ENCODE peak calls at places on chromosome 7, in four cellular contexts. One of them, this sample, is unnamed.

GRCh38 chr7:134441264-134441663 is 17.6 kb downstream of the AKR1B1 start:
- DNase-seq in right atrium auricular region: peak
- DNase-seq in body of pancreas: no peak
- DNase-seq in adrenal gland: no peak
- DNase-seq in this sample: no peak

GRCh38 chr7:105277341-105277740 is 111.4 kb downstream of the SRPK2 start:
- DNase-seq in right atrium auricular region: no peak
- DNase-seq in body of pancreas: no peak
- DNase-seq in adrenal gland: no peak
- DNase-seq in this sample: no peak

GRCh38 chr7:134442441-134443220 is 16.3 kb downstream of the AKR1B1 start:
- DNase-seq in right atrium auricular region: peak
- DNase-seq in body of pancreas: no peak
- DNase-seq in adrenal gland: no peak
- DNase-seq in this sample: no peak

GRCh38 chr7:17126413-17127374 is 171.8 kb upstream of the AHR start:
- DNase-seq in right atrium auricular region: no peak
- DNase-seq in body of pancreas: no peak
- DNase-seq in adrenal gland: no peak
- DNase-seq in this sample: no peak

GRCh38 chr7:113891828-113892227 is 27.0 kb downstream of the PPP1R3A start:
- DNase-seq in right atrium auricular region: no peak
- DNase-seq in body of pancreas: no peak
- DNase-seq in adrenal gland: no peak
- DNase-seq in this sample: no peak

GRCh38 chr7:46213154-46213537 is 292.1 kb upstream of the IGFBP3 start:
- DNase-seq in right atrium auricular region: no peak
- DNase-seq in body of pancreas: no peak
- DNase-seq in adrenal gland: no peak
- DNase-seq in this sample: no peak

GRCh38 chr7:147188485-147188884 is 1071.9 kb downstream of the CNTNAP2 start:
- DNase-seq in right atrium auricular region: no peak
- DNase-seq in body of pancreas: no peak
- DNase-seq in adrenal gland: no peak
- DNase-seq in this sample: no peak

GRCh38 chr7:47441796-47442744 is 139.8 kb downstream of the TNS3 start:
- DNase-seq in right atrium auricular region: no peak
- DNase-seq in body of pancreas: no peak
- DNase-seq in adrenal gland: no peak
- DNase-seq in this sample: no peak

GRCh38 chr7:29375641-29376562 is 181.3 kb downstream of the CHN2 start:
- DNase-seq in right atrium auricular region: no peak
- DNase-seq in body of pancreas: peak
- DNase-seq in adrenal gland: peak
- DNase-seq in this sample: no peak

GRCh38 chr7:2821161-2821841 is 22.8 kb downstream of the GNA12 start:
- DNase-seq in right atrium auricular region: no peak
- DNase-seq in body of pancreas: peak
- DNase-seq in adrenal gland: peak
- DNase-seq in this sample: no peak

GRCh38 chr7:94338921-94339371 is 55.7 kb upstream of the COL1A2 start:
- DNase-seq in right atrium auricular region: no peak
- DNase-seq in body of pancreas: no peak
- DNase-seq in adrenal gland: no peak
- DNase-seq in this sample: no peak

GRCh38 chr7:94393251-94393758 is 1.4 kb upstream of the COL1A2 start:
- DNase-seq in right atrium auricular region: no peak
- DNase-seq in body of pancreas: no peak
- DNase-seq in adrenal gland: no peak
- DNase-seq in this sample: no peak

GRCh38 chr7:43838201-43838659 is 31.1 kb downstream of the MRPS24 start:
- DNase-seq in right atrium auricular region: no peak
- DNase-seq in body of pancreas: no peak
- DNase-seq in adrenal gland: no peak
- DNase-seq in this sample: no peak

GRCh38 chr7:127809285-127809702 is 157.3 kb downstream of the SND1 start:
- DNase-seq in right atrium auricular region: no peak
- DNase-seq in body of pancreas: no peak
- DNase-seq in adrenal gland: peak
- DNase-seq in this sample: no peak
- H3K27ac ChIP-seq in right atrium auricular region: no peak
- H3K27ac ChIP-seq in body of pancreas: no peak
- H3K27ac ChIP-seq in adrenal gland: peak
- H3K27ac ChIP-seq in this sample: peak

GRCh38 chr7:100983451-100984187 is 14.3 kb downstream of the MUC12 start:
- DNase-seq in right atrium auricular region: no peak
- DNase-seq in body of pancreas: no peak
- DNase-seq in adrenal gland: no peak
- DNase-seq in this sample: no peak
- H3K27ac ChIP-seq in right atrium auricular region: no peak
- H3K27ac ChIP-seq in body of pancreas: no peak
- H3K27ac ChIP-seq in adrenal gland: no peak
- H3K27ac ChIP-seq in this sample: no peak

GRCh38 chr7:30459591-30460245 is 18.9 kb downstream of the NOD1 start:
- DNase-seq in right atrium auricular region: peak
- DNase-seq in body of pancreas: no peak
- DNase-seq in adrenal gland: peak
- DNase-seq in this sample: no peak
- H3K27ac ChIP-seq in right atrium auricular region: peak
- H3K27ac ChIP-seq in body of pancreas: no peak
- H3K27ac ChIP-seq in adrenal gland: peak
- H3K27ac ChIP-seq in this sample: no peak

DNA sequence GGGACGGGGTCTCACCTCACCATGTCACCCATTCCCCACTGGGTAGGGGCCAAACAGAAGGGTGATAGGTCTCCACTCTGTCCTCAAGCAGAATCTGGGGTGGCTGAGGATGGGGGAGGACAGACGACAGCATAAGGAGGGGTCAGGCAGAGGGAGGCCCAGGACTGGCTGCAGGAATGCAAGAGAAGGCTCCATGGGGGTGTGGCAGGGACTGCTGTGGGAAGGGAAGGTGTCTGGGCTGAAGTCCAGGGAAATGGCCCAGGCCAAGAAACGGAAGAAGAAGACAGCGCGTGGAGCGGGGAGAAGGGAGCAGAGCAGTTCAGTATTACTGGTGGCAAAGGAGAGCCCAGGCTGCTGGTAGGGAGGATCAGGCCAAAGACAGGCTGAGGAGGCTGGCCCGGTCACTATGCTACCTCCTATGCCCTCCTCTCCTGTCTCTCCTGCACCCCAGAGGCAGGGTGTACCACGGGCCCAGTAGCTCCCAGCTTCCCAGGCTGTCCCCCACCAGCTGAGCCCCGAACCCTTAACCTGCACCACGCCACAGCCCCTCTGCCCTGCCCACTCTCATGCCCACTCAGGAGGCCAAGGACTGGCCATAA is 60.9 kb downstream of the GRB10 start:
- DNase-seq in right atrium auricular region: no peak
- DNase-seq in body of pancreas: peak
- DNase-seq in adrenal gland: no peak
- DNase-seq in this sample: no peak
- H3K27ac ChIP-seq in right atrium auricular region: peak
- H3K27ac ChIP-seq in body of pancreas: peak
- H3K27ac ChIP-seq in adrenal gland: no peak
- H3K27ac ChIP-seq in this sample: no peak

GRCh38 chr7:64310426-64310825 is 3.3 kb upstream of the ZNF736 start:
- DNase-seq in right atrium auricular region: no peak
- DNase-seq in body of pancreas: no peak
- DNase-seq in adrenal gland: no peak
- DNase-seq in this sample: no peak
- H3K27ac ChIP-seq in right atrium auricular region: no peak
- H3K27ac ChIP-seq in body of pancreas: no peak
- H3K27ac ChIP-seq in adrenal gland: no peak
- H3K27ac ChIP-seq in this sample: no peak

GRCh38 chr7:150941983-150942590 is 36.0 kb downstream of the KCNH2 start:
- DNase-seq in right atrium auricular region: no peak
- DNase-seq in body of pancreas: peak
- DNase-seq in adrenal gland: no peak
- DNase-seq in this sample: no peak
- H3K27ac ChIP-seq in right atrium auricular region: peak
- H3K27ac ChIP-seq in body of pancreas: no peak
- H3K27ac ChIP-seq in adrenal gland: no peak
- H3K27ac ChIP-seq in this sample: no peak